ENCODE peak calls at places on chromosome 7, in ten cellular contexts. One of them, this sample, is unnamed.

GRCh38 chr7:132462478-132462877 is 113.8 kb downstream of the PLXNA4 start:
- DNase-seq in OCI-LY7: no peak
- DNase-seq in Calu3: no peak
- DNase-seq in lower lobe of right lung: no peak
- DNase-seq in glutamatergic neuron: no peak
- DNase-seq in uterus: no peak
- DNase-seq in choroid plexus epithelial cell: no peak
- DNase-seq in cardiac fibroblast: no peak
- DNase-seq in GM06990: no peak
- DNase-seq in AG04450: no peak
- DNase-seq in this sample: no peak

GRCh38 chr7:156993021-156993924 is 17.2 kb downstream of the MNX1 start:
- DNase-seq in OCI-LY7: no peak
- DNase-seq in Calu3: no peak
- DNase-seq in lower lobe of right lung: no peak
- DNase-seq in glutamatergic neuron: no peak
- DNase-seq in uterus: peak
- DNase-seq in choroid plexus epithelial cell: peak
- DNase-seq in cardiac fibroblast: peak
- DNase-seq in GM06990: no peak
- DNase-seq in AG04450: no peak
- DNase-seq in this sample: no peak

GRCh38 chr7:105839271-105839670 is 37.1 kb downstream of the ATXN7L1 start:
- DNase-seq in OCI-LY7: no peak
- DNase-seq in Calu3: no peak
- DNase-seq in lower lobe of right lung: no peak
- DNase-seq in glutamatergic neuron: no peak
- DNase-seq in uterus: no peak
- DNase-seq in choroid plexus epithelial cell: no peak
- DNase-seq in cardiac fibroblast: no peak
- DNase-seq in GM06990: no peak
- DNase-seq in AG04450: no peak
- DNase-seq in this sample: no peak

GRCh38 chr7:140084142-140084655 is 21.4 kb upstream of the PARP12 start:
- DNase-seq in OCI-LY7: no peak
- DNase-seq in Calu3: no peak
- DNase-seq in lower lobe of right lung: no peak
- DNase-seq in glutamatergic neuron: no peak
- DNase-seq in uterus: no peak
- DNase-seq in choroid plexus epithelial cell: no peak
- DNase-seq in cardiac fibroblast: no peak
- DNase-seq in GM06990: no peak
- DNase-seq in AG04450: no peak
- DNase-seq in this sample: no peak

GRCh38 chr7:75575488-75576112 is 83.5 kb downstream of the SPDYE5 start:
- DNase-seq in OCI-LY7: no peak
- DNase-seq in Calu3: no peak
- DNase-seq in lower lobe of right lung: no peak
- DNase-seq in glutamatergic neuron: no peak
- DNase-seq in uterus: no peak
- DNase-seq in choroid plexus epithelial cell: no peak
- DNase-seq in cardiac fibroblast: no peak
- DNase-seq in GM06990: no peak
- DNase-seq in AG04450: no peak
- DNase-seq in this sample: no peak

GRCh38 chr7:173120-173918 is 19.1 kb upstream of the FAM20C start:
- DNase-seq in OCI-LY7: no peak
- DNase-seq in Calu3: no peak
- DNase-seq in lower lobe of right lung: no peak
- DNase-seq in glutamatergic neuron: no peak
- DNase-seq in uterus: no peak
- DNase-seq in choroid plexus epithelial cell: no peak
- DNase-seq in cardiac fibroblast: no peak
- DNase-seq in GM06990: no peak
- DNase-seq in AG04450: no peak
- DNase-seq in this sample: no peak

GRCh38 chr7:155922507-155922841 is 110.2 kb upstream of the SHH start:
- DNase-seq in OCI-LY7: no peak
- DNase-seq in Calu3: peak
- DNase-seq in lower lobe of right lung: no peak
- DNase-seq in glutamatergic neuron: no peak
- DNase-seq in uterus: no peak
- DNase-seq in choroid plexus epithelial cell: no peak
- DNase-seq in cardiac fibroblast: no peak
- DNase-seq in GM06990: no peak
- DNase-seq in AG04450: no peak
- DNase-seq in this sample: no peak

GRCh38 chr7:133775201-133775600 is 351.9 kb upstream of the LRGUK start:
- DNase-seq in OCI-LY7: no peak
- DNase-seq in Calu3: no peak
- DNase-seq in lower lobe of right lung: no peak
- DNase-seq in glutamatergic neuron: no peak
- DNase-seq in uterus: no peak
- DNase-seq in choroid plexus epithelial cell: no peak
- DNase-seq in cardiac fibroblast: no peak
- DNase-seq in GM06990: no peak
- DNase-seq in AG04450: no peak
- DNase-seq in this sample: no peak

GRCh38 chr7:31134246-31135188 is 82.4 kb downstream of the ADCYAP1R1 start:
- DNase-seq in OCI-LY7: peak
- DNase-seq in Calu3: peak
- DNase-seq in lower lobe of right lung: peak
- DNase-seq in glutamatergic neuron: peak
- DNase-seq in uterus: peak
- DNase-seq in choroid plexus epithelial cell: peak
- DNase-seq in cardiac fibroblast: peak
- DNase-seq in GM06990: peak
- DNase-seq in AG04450: peak
- DNase-seq in this sample: peak

GRCh38 chr7:129457101-129457500 is 22.9 kb downstream of the STRIP2 start:
- DNase-seq in OCI-LY7: no peak
- DNase-seq in Calu3: no peak
- DNase-seq in lower lobe of right lung: no peak
- DNase-seq in glutamatergic neuron: no peak
- DNase-seq in uterus: no peak
- DNase-seq in choroid plexus epithelial cell: no peak
- DNase-seq in cardiac fibroblast: no peak
- DNase-seq in GM06990: no peak
- DNase-seq in AG04450: no peak
- DNase-seq in this sample: no peak

DNA sequence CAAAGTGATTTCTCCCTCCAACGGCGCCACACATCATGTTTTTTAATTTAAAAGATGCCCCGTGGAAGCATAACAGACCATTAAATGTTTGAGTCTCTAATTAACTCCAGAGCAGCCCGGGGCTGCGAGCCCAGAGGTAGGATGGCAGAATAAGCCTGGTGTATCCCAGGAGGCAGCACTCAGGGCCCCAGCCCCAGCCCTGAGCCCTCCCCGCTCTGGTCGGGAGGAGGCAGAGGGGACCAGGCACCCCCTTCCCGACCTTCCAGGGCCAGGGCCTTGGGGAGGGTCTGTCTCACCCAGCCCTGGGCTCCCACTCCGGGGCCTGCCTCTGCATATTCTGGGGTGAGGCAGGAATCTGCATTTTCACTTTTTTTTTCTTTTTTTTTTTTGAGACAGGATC is 64.3 kb downstream of the ELFN1 start:
- DNase-seq in OCI-LY7: no peak
- DNase-seq in Calu3: no peak
- DNase-seq in lower lobe of right lung: no peak
- DNase-seq in glutamatergic neuron: no peak
- DNase-seq in uterus: no peak
- DNase-seq in choroid plexus epithelial cell: no peak
- DNase-seq in cardiac fibroblast: no peak
- DNase-seq in GM06990: no peak
- DNase-seq in AG04450: no peak
- DNase-seq in this sample: no peak
- TF ChIP-seq CTCF in OCI-LY7: no peak
- TF ChIP-seq CTCF in Calu3: no peak
- TF ChIP-seq CTCF in lower lobe of right lung: no peak
- TF ChIP-seq CTCF in glutamatergic neuron: no peak
- TF ChIP-seq CTCF in uterus: no peak
- TF ChIP-seq CTCF in choroid plexus epithelial cell: no peak
- TF ChIP-seq CTCF in cardiac fibroblast: no peak
- TF ChIP-seq CTCF in GM06990: no peak
- TF ChIP-seq CTCF in AG04450: no peak
- TF ChIP-seq CTCF in this sample: no peak

GRCh38 chr7:116249969-116250553 is 39.7 kb downstream of the TES start:
- DNase-seq in OCI-LY7: no peak
- DNase-seq in Calu3: peak
- DNase-seq in lower lobe of right lung: no peak
- DNase-seq in glutamatergic neuron: peak
- DNase-seq in uterus: no peak
- DNase-seq in choroid plexus epithelial cell: peak
- DNase-seq in cardiac fibroblast: peak
- DNase-seq in GM06990: no peak
- DNase-seq in AG04450: no peak
- DNase-seq in this sample: no peak
- TF ChIP-seq CTCF in OCI-LY7: no peak
- TF ChIP-seq CTCF in Calu3: peak
- TF ChIP-seq CTCF in lower lobe of right lung: no peak
- TF ChIP-seq CTCF in glutamatergic neuron: peak
- TF ChIP-seq CTCF in uterus: peak
- TF ChIP-seq CTCF in choroid plexus epithelial cell: peak
- TF ChIP-seq CTCF in cardiac fibroblast: peak
- TF ChIP-seq CTCF in GM06990: peak
- TF ChIP-seq CTCF in AG04450: peak
- TF ChIP-seq CTCF in this sample: peak

DNA sequence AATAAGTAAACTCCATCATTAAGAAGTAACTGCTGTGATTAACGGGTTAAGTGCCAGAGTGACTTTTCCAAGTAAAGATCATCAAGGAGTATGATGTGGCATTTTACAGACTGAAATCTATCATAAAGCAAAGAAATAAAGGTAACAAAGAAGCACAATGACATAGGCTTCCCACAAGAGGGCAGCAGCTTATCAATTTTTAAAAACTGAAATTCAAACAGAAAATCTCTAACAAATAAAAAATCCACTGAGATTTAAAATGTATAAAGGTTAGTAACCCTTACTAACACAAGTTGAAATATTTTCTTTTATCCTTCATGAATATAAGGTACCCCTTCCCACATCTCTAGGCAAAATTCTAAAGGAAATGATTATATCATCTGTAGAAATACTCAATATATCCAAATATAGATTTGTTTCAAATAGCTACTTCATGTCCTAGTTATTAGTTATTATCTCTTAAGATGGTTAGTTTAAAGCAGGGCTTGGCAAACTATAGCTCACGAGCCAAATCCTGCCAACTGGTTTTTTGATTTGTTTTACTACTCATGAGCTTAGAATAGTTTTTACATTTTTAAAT is 29.2 kb downstream of the FAM3C start:
- DNase-seq in OCI-LY7: peak
- DNase-seq in Calu3: peak
- DNase-seq in lower lobe of right lung: no peak
- DNase-seq in glutamatergic neuron: no peak
- DNase-seq in uterus: no peak
- DNase-seq in choroid plexus epithelial cell: peak
- DNase-seq in cardiac fibroblast: peak
- DNase-seq in GM06990: no peak
- DNase-seq in AG04450: peak
- DNase-seq in this sample: peak
- TF ChIP-seq CTCF in OCI-LY7: peak
- TF ChIP-seq CTCF in Calu3: peak
- TF ChIP-seq CTCF in lower lobe of right lung: peak
- TF ChIP-seq CTCF in glutamatergic neuron: peak
- TF ChIP-seq CTCF in uterus: peak
- TF ChIP-seq CTCF in choroid plexus epithelial cell: peak
- TF ChIP-seq CTCF in cardiac fibroblast: peak
- TF ChIP-seq CTCF in GM06990: peak
- TF ChIP-seq CTCF in AG04450: peak
- TF ChIP-seq CTCF in this sample: peak

GRCh38 chr7:158406364-158406763 is 181.3 kb downstream of the PTPRN2 start:
- DNase-seq in OCI-LY7: no peak
- DNase-seq in Calu3: no peak
- DNase-seq in lower lobe of right lung: no peak
- DNase-seq in glutamatergic neuron: no peak
- DNase-seq in uterus: no peak
- DNase-seq in choroid plexus epithelial cell: no peak
- DNase-seq in cardiac fibroblast: no peak
- DNase-seq in GM06990: no peak
- DNase-seq in AG04450: no peak
- DNase-seq in this sample: no peak

GRCh38 chr7:158403013-158403821 is 184.4 kb downstream of the PTPRN2 start:
- DNase-seq in OCI-LY7: no peak
- DNase-seq in Calu3: no peak
- DNase-seq in lower lobe of right lung: no peak
- DNase-seq in glutamatergic neuron: no peak
- DNase-seq in uterus: no peak
- DNase-seq in choroid plexus epithelial cell: no peak
- DNase-seq in cardiac fibroblast: no peak
- DNase-seq in GM06990: no peak
- DNase-seq in AG04450: no peak
- DNase-seq in this sample: no peak

GRCh38 chr7:158402471-158402870 is 185.2 kb downstream of the PTPRN2 start:
- DNase-seq in OCI-LY7: no peak
- DNase-seq in Calu3: no peak
- DNase-seq in lower lobe of right lung: no peak
- DNase-seq in glutamatergic neuron: no peak
- DNase-seq in uterus: no peak
- DNase-seq in choroid plexus epithelial cell: no peak
- DNase-seq in cardiac fibroblast: no peak
- DNase-seq in GM06990: no peak
- DNase-seq in AG04450: no peak
- DNase-seq in this sample: no peak

GRCh38 chr7:158405324-158405723 is 182.3 kb downstream of the PTPRN2 start:
- DNase-seq in OCI-LY7: no peak
- DNase-seq in Calu3: no peak
- DNase-seq in lower lobe of right lung: no peak
- DNase-seq in glutamatergic neuron: no peak
- DNase-seq in uterus: no peak
- DNase-seq in choroid plexus epithelial cell: no peak
- DNase-seq in cardiac fibroblast: no peak
- DNase-seq in GM06990: no peak
- DNase-seq in AG04450: no peak
- DNase-seq in this sample: no peak

DNA sequence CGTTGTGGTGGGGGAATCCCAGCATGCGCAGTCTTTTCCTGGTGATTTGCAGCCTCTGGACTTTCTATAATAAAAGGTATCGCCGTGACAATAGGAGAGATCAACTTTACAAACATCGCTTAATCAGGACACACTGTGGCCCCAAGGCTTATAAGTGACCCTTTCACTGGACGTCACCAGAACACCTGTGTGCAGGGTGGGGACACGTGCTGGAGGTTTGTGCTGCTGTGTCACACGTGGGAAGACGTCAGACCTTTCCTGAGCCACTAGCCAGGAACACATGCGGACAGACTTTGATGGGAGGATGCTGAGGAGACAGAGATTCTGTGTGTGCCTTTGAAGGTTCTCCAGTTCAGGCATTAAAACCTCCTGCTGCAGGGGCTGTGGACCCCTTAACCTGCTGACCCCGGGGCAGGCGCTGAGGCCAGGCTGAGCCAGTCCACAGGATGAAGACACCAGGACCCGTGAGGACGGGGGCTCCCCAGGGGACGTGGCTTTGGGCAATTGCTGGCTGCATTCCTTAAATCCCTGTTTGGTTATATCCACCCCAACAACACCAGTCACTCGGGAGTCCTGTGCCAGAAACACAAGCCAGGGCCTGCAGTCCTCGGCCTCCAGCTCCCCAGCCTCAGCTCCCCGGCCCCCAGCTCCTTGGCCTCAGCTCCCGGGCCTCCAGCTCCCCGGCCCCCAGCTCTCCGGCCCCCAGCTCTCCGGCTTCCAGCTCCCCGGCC is 183.4 kb downstream of the PTPRN2 start:
- DNase-seq in OCI-LY7: no peak
- DNase-seq in Calu3: no peak
- DNase-seq in lower lobe of right lung: no peak
- DNase-seq in glutamatergic neuron: no peak
- DNase-seq in uterus: no peak
- DNase-seq in choroid plexus epithelial cell: no peak
- DNase-seq in cardiac fibroblast: no peak
- DNase-seq in GM06990: no peak
- DNase-seq in AG04450: no peak
- DNase-seq in this sample: no peak
- TF ChIP-seq CTCF in OCI-LY7: no peak
- TF ChIP-seq CTCF in Calu3: no peak
- TF ChIP-seq CTCF in lower lobe of right lung: no peak
- TF ChIP-seq CTCF in glutamatergic neuron: no peak
- TF ChIP-seq CTCF in uterus: no peak
- TF ChIP-seq CTCF in choroid plexus epithelial cell: no peak
- TF ChIP-seq CTCF in cardiac fibroblast: no peak
- TF ChIP-seq CTCF in GM06990: no peak
- TF ChIP-seq CTCF in AG04450: no peak
- TF ChIP-seq CTCF in this sample: no peak